ENCODE peak calls at places on chromosomes 13 and 19, in six cellular contexts. U, M, O, D, A and W are unnamed samples.

GRCh38 chr19:12112238-12112637 is 27.9 kb downstream of the ZNF20 start:
- DNase-seq in U (no peak), M (no peak), O (no peak), D (no peak), A (no peak), W (no peak)

GRCh38 chr19:46571495-46571894 is 29.6 kb upstream of the CALM3 start:
- DNase-seq in U (no peak), M (peak), O (no peak), D (no peak), A (no peak), W (no peak)

GRCh38 chr13:19581675-19582074 is 20.3 kb upstream of the TPTE2 start:
- DNase-seq in U (no peak), M (no peak), O (no peak), D (no peak), A (no peak), W (no peak)

GRCh38 chr19:51251453-51251790 is 542 bp downstream of the SIGLECL1 start:
- DNase-seq in U (no peak), M (no peak), O (no peak), D (no peak), A (no peak), W (no peak)

GRCh38 chr13:59458908-59459579 is 704.7 kb downstream of the DIAPH3 start:
- DNase-seq in U (peak), M (no peak), O (peak), D (peak), A (no peak), W (no peak)

GRCh38 chr19:2549701-2550191 is 73.8 kb downstream of the GADD45B start:
- DNase-seq in U (peak), M (peak), O (peak), D (peak), A (peak), W (peak)

GRCh38 chr13:111267784-111268183 is 52.7 kb upstream of the TEX29 start:
- DNase-seq in U (no peak), M (no peak), O (no peak), D (no peak), A (no peak), W (no peak)

GRCh38 chr13:31361673-31362072 is 161.9 kb downstream of the B3GLCT start:
- DNase-seq in U (no peak), M (no peak), O (no peak), D (no peak), A (no peak), W (no peak)

GRCh38 chr19:46951236-46951986 is 68.2 kb upstream of the NPAS1 start:
- DNase-seq in U (no peak), M (no peak), O (no peak), D (no peak), A (peak), W (no peak)

GRCh38 chr19:36686365-36687213 is 823 bp upstream of the ZNF567 start:
- DNase-seq in U (peak), M (no peak), O (no peak), D (peak), A (peak), W (no peak)

GRCh38 chr19:7083076-7083956 is 13.8 kb downstream of the ZNF557 start:
- DNase-seq in U (no peak), M (peak), O (no peak), D (no peak), A (no peak), W (no peak)

GRCh38 chr13:91609353-91609752 is 210.9 kb downstream of the GPC5 start:
- DNase-seq in U (no peak), M (no peak), O (no peak), D (no peak), A (no peak), W (peak)

GRCh38 chr13:42123600-42123999 is 75.2 kb downstream of the DGKH start:
- DNase-seq in U (no peak), M (no peak), O (no peak), D (no peak), A (no peak), W (no peak)

GRCh38 chr19:17311455-17312248 is 2.3 kb downstream of the DDA1 start:
- DNase-seq in U (peak), M (no peak), O (no peak), D (no peak), A (no peak), W (no peak)

GRCh38 chr13:103238441-103238840 is 172.2 kb upstream of the SLC10A2 start:
- DNase-seq in U (no peak), M (no peak), O (no peak), D (no peak), A (no peak), W (no peak)

GRCh38 chr13:33112745-33113144 is 96.5 kb downstream of the KL start:
- DNase-seq in U (no peak), M (no peak), O (no peak), D (no peak), A (no peak), W (no peak)

GRCh38 chr19:49799798-49800376 is 13.2 kb downstream of the FUZ start:
- DNase-seq in U (no peak), M (peak), O (no peak), D (no peak), A (no peak), W (no peak)

GRCh38 chr13:108214511-108215383 is 589 bp downstream of the LIG4 start:
- DNase-seq in U (peak), M (no peak), O (peak), D (no peak), A (no peak), W (peak)

GRCh38 chr19:35995655-35995993 is 636 bp downstream of the SDHAF1 start:
- DNase-seq in U (peak), M (peak), O (peak), D (peak), A (peak), W (peak)

GRCh38 chr19:18675779-18676178 is 7.7 kb upstream of the CRTC1 start:
- DNase-seq in U (no peak), M (peak), O (no peak), D (no peak), A (no peak), W (no peak)

GRCh38 chr13:20049558-20050473 is 91.3 kb downstream of the ZMYM2 start:
- DNase-seq in U (no peak), M (no peak), O (no peak), D (no peak), A (no peak), W (no peak)

DNA sequence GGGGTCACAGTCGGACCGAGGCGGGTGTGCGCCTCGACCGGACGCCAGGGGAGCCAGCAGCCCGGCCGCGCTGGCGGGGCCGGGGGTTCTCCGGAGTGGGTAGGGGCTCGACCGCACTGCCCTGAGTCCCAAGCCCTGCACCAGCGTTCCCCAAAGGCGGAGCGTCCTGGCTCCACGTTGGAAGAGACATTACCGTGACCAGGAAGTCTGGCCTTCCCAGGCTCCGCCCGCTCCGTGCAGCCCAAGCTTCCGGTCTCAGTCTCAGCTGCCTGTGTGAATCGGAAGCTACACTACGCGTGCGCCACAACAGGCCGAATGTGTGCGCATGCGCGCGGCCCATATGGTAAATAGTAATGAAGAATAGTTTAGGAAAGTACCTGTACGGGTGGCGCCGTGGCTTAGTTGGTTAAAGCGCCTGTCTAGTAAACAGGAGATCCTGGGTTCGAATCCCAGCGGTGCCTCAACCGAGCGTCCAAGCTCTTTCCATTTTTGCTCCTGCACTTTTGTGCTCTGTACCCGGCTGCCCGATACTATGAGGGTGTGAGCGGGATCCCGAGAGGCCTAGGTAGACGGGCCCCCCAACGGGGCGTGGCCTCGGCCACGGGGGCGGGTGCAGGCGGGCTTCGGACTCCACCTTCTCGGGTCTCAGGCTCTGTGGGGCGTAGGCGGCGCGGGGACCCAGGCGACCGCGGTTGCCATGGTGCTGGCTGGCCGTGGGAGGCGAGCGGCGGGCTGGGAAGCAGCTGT is 17.3 kb upstream of the LRP3 start:
- DNase-seq in U (peak), M (peak), O (peak), D (peak), A (peak), W (peak)
- TF ChIP-seq CTCF in U (peak), M (no peak), O (no peak), D (no peak), A (peak), W (no peak)

GRCh38 chr19:38629568-38629967 is 10.6 kb downstream of the EIF3K start:
- DNase-seq in U (no peak), M (no peak), O (no peak), D (no peak), A (no peak), W (no peak)

GRCh38 chr19:38638461-38638860 is 9.0 kb upstream of the ACTN4 start:
- DNase-seq in U (no peak), M (no peak), O (no peak), D (no peak), A (no peak), W (no peak)

GRCh38 chr19:38634757-38635482 is 12.5 kb upstream of the ACTN4 start:
- DNase-seq in U (peak), M (peak), O (peak), D (peak), A (peak), W (peak)

GRCh38 chr19:38635483-38636399 is 11.7 kb upstream of the ACTN4 start:
- DNase-seq in U (no peak), M (no peak), O (no peak), D (no peak), A (no peak), W (no peak)

GRCh38 chr19:38632476-38633213 is 13.7 kb downstream of the EIF3K start:
- DNase-seq in U (no peak), M (no peak), O (no peak), D (no peak), A (no peak), W (no peak)
- TF ChIP-seq POLR2A in U (no peak), M (no peak), O (no peak), D (no peak), A (no peak), W (no peak)

GRCh38 chr19:32489971-32490370 is 84.4 kb downstream of the DPY19L3 start:
- DNase-seq in U (no peak), M (no peak), O (no peak), D (no peak), A (no peak), W (no peak)
- TF ChIP-seq CTCF in U (no peak), M (no peak), O (no peak), D (no peak), A (no peak), W (no peak)

GRCh38 chr19:8392017-8392591 is 1.9 kb downstream of the RAB11B start:
- DNase-seq in U (peak), M (no peak), O (no peak), D (no peak), A (no peak), W (peak)

GRCh38 chr19:8391274-8392016 is 1.3 kb downstream of the RAB11B start:
- DNase-seq in U (peak), M (peak), O (peak), D (no peak), A (no peak), W (no peak)

GRCh38 chr19:8388612-8388958 is 1.6 kb upstream of the RAB11B start:
- DNase-seq in U (no peak), M (peak), O (no peak), D (no peak), A (no peak), W (no peak)

GRCh38 chr19:8390617-8390981 is 439 bp downstream of the RAB11B start:
- DNase-seq in U (peak), M (peak), O (peak), D (peak), A (peak), W (peak)

GRCh38 chr19:8389891-8390616 is at the start of gene RAB11B:
- DNase-seq in U (peak), M (no peak), O (peak), D (peak), A (peak), W (peak)
- TF ChIP-seq POLR2A in U (peak), M (peak), O (no peak), D (peak), A (peak), W (no peak)